ENCODE peak calls at places on chromosomes 3 and 15, in ten cellular contexts. L is uterus, A is transverse colon, J is body of pancreas, K is IMR-90, U is stomach, R is A549, O is testis, T is prostate gland, P is lower leg skin. Y is an unnamed sample.

GRCh38 chr3:170180107-170180951 is 1.2 kb downstream of the PHC3 start:
- DNase-seq in T (no peak), O (no peak), P (no peak), J (no peak), L (no peak), K (peak), R (peak), A (no peak), U (peak), Y (no peak)

GRCh38 chr3:21435871-21436270 is 315.1 kb downstream of the ZNF385D start:
- DNase-seq in R (no peak), T (no peak), O (no peak), P (no peak), J (peak), U (no peak), L (no peak), A (no peak), K (peak), Y (no peak)

GRCh38 chr3:150453353-150453752 is 45.3 kb downstream of the TSC22D2 start:
- DNase-seq in U (no peak), J (no peak), T (no peak), K (no peak), R (no peak), O (no peak), P (no peak), L (no peak), A (no peak), Y (no peak)

GRCh38 chr3:8254489-8254888 is 247.1 kb upstream of the LMCD1 start:
- DNase-seq in O (no peak), U (no peak), K (no peak), J (no peak), R (no peak), A (no peak), L (no peak), P (no peak), T (no peak), Y (no peak)

GRCh38 chr3:174125267-174125844 is 727.8 kb downstream of the NLGN1 start:
- DNase-seq in U (no peak), O (peak), L (no peak), R (no peak), J (no peak), K (peak), T (no peak), P (no peak), A (no peak), Y (no peak)

GRCh38 chr3:8497582-8497981 is 4.0 kb upstream of the LMCD1 start:
- DNase-seq in U (no peak), A (no peak), O (no peak), T (no peak), K (peak), R (no peak), L (no peak), J (no peak), P (no peak), Y (no peak)

GRCh38 chr3:136811701-136812100 is 7.2 kb upstream of the SLC35G2 start:
- DNase-seq in O (no peak), U (no peak), A (no peak), P (no peak), K (no peak), J (no peak), T (no peak), L (no peak), R (no peak), Y (no peak)

GRCh38 chr3:185129051-185129450 is 23.8 kb downstream of the C3orf70 start:
- DNase-seq in U (no peak), K (no peak), J (no peak), R (no peak), L (no peak), O (no peak), P (no peak), T (no peak), A (no peak), Y (no peak)

GRCh38 chr3:31724681-31725080 is 192.0 kb downstream of the STT3B start:
- DNase-seq in O (no peak), U (no peak), A (no peak), P (no peak), T (no peak), L (no peak), R (peak), K (peak), J (no peak), Y (no peak)

GRCh38 chr3:167901087-167901486 is 165.6 kb downstream of the SERPINI1 start:
- DNase-seq in A (no peak), U (no peak), T (no peak), P (no peak), O (no peak), L (no peak), J (no peak), R (no peak), K (no peak), Y (no peak)

GRCh38 chr3:48963591-48963990 is 26.4 kb upstream of the P4HTM start:
- DNase-seq in U (no peak), J (no peak), R (no peak), A (no peak), P (no peak), K (no peak), T (no peak), O (no peak), L (no peak), Y (no peak)

GRCh38 chr3:63877737-63878393 is 14.2 kb downstream of the ATXN7 start:
- DNase-seq in T (no peak), P (no peak), R (no peak), A (no peak), U (no peak), O (no peak), J (no peak), L (no peak), K (peak), Y (no peak)

GRCh38 chr15:98441599-98441998 is 206.7 kb upstream of the IGF1R start:
- DNase-seq in T (no peak), L (no peak), U (no peak), K (no peak), J (no peak), A (no peak), P (no peak), O (no peak), R (no peak), Y (no peak)

GRCh38 chr3:33218446-33219174 is at the start of gene SUSD5:
- DNase-seq in K (peak), L (no peak), T (no peak), U (no peak), A (no peak), P (no peak), R (peak), J (no peak), O (peak), Y (peak)

GRCh38 chr3:11668243-11669232 is 24.8 kb upstream of the VGLL4 start:
- DNase-seq in T (no peak), L (no peak), J (no peak), P (no peak), R (no peak), O (no peak), K (peak), A (no peak), U (no peak), Y (no peak)

GRCh38 chr15:39131605-39132004 is 449.3 kb upstream of the THBS1 start:
- DNase-seq in K (peak), P (no peak), A (no peak), T (no peak), L (no peak), R (no peak), O (no peak), J (no peak), U (no peak), Y (no peak)

GRCh38 chr3:187403768-187404270 is 35.6 kb downstream of the RTP4 start:
- DNase-seq in A (no peak), R (peak), P (peak), J (no peak), U (no peak), T (peak), O (no peak), L (peak), K (peak), Y (no peak)

GRCh38 chr3:138389144-138389601 is 40.8 kb downstream of the MRAS start:
- DNase-seq in L (peak), O (no peak), T (no peak), U (no peak), P (no peak), J (no peak), A (no peak), K (peak), R (no peak), Y (no peak)

GRCh38 chr3:7025581-7026300 is 164.8 kb downstream of the GRM7 start:
- DNase-seq in T (no peak), U (no peak), L (no peak), J (no peak), R (no peak), K (no peak), O (no peak), A (no peak), P (no peak), Y (no peak)

GRCh38 chr3:108662141-108662738 is 72.7 kb downstream of the DZIP3 start:
- DNase-seq in T (peak), K (peak), U (no peak), L (peak), P (no peak), R (peak), O (peak), A (no peak), J (peak), Y (no peak)

GRCh38 chr3:194489736-194490612 is 3.2 kb upstream of the ATP13A3 start:
- DNase-seq in O (no peak), P (no peak), K (peak), U (no peak), J (no peak), T (no peak), A (no peak), R (no peak), L (no peak), Y (no peak)

GRCh38 chr3:122392868-122393844 is 9.2 kb downstream of the FAM162A start:
- DNase-seq in P (no peak), L (no peak), R (peak), O (no peak), J (peak), U (no peak), A (no peak), K (peak), T (no peak), Y (no peak)

GRCh38 chr3:19539488-19540395 is 391.4 kb downstream of the KCNH8 start:
- DNase-seq in J (no peak), P (no peak), U (no peak), L (no peak), A (no peak), K (no peak), R (no peak), O (no peak), T (no peak), Y (no peak)

GRCh38 chr3:182973047-182973446 is 7.3 kb downstream of the DCUN1D1 start:
- DNase-seq in K (peak), A (no peak), J (no peak), L (no peak), P (no peak), R (no peak), T (no peak), U (no peak), O (no peak), Y (no peak)

DNA sequence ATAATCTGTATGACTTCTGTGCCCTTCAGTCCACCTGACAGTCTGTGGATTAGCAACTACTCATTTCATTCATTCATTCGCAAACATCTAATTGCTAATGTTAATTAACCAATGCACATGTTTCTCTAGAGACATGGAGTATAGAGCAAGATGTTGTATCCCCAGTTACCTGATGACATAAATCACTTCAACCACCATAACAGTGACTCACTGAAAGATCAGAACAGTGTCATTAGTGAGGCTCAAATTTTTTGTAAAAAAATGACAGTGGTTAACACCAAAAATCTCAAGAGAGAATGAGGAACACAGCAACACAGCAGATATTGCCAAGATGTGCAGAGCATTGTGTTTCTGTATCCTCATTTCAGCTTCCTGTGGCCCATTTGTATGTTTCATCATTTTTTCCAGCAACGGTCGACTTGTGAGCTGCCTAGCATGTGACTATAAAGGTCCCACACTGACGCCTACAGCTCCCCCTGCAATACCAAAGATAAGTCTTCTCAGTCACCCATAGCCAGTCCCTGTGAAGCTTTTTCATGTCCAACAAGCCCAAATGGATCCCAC is 3.7 kb upstream of the PLD1 start:
- DNase-seq in K (no peak), A (no peak), P (peak), J (no peak), L (no peak), O (no peak), T (no peak), U (no peak), R (no peak), Y (no peak)
- TF ChIP-seq POLR2A in K (no peak), A (no peak), P (no peak), J (no peak), L (no peak), O (no peak), T (no peak), U (no peak), R (no peak), Y (no peak)

GRCh38 chr3:39177708-39178332 is 14.6 kb downstream of the XIRP1 start:
- DNase-seq in R (peak), T (peak), O (peak), J (peak), L (peak), U (peak), P (peak), A (peak), K (peak), Y (peak)
- TF ChIP-seq POLR2A in R (peak), T (peak), O (no peak), J (peak), L (peak), U (no peak), P (no peak), A (peak), K (peak), Y (no peak)

DNA sequence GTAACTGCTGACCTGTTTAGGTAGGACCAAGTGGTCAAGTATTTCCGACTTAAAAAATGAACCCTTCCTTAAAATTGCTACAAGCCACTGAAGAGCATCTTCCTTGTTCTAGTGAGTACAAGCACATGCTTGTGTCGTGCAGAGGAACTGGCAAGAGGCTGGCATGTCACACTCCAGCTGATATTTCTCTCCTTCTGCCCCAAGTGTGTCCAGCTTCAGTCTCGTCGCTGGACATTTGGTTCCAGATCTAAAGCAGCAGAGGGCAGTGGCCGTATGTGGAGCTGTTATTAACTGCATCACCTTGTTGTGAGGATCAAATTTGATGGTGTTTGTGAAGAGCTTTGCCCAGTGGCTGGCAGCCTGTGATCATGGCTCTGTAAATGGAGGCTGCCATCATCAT is 9.9 kb downstream of the RBP2 start:
- DNase-seq in K (no peak), P (no peak), L (no peak), U (no peak), T (no peak), R (no peak), O (no peak), J (no peak), A (no peak), Y (no peak)
- TF ChIP-seq POLR2A in K (no peak), P (no peak), L (no peak), U (no peak), T (no peak), R (no peak), O (no peak), J (no peak), A (no peak), Y (no peak)

GRCh38 chr3:53130179-53131135 is at the start of gene RFT1:
- DNase-seq in J (peak), O (peak), A (peak), U (peak), K (peak), P (peak), R (peak), T (peak), L (peak), Y (peak)
- TF ChIP-seq POLR2A in J (peak), O (no peak), A (peak), U (peak), K (peak), P (no peak), R (peak), T (peak), L (peak), Y (no peak)

GRCh38 chr3:67384790-67385397 is 269.5 kb downstream of the SUCLG2 start:
- DNase-seq in P (no peak), T (no peak), A (no peak), U (peak), J (peak), K (peak), O (peak), R (peak), L (no peak), Y (no peak)

GRCh38 chr3:67386446-67386845 is 268.0 kb downstream of the SUCLG2 start:
- DNase-seq in T (no peak), O (no peak), U (no peak), L (no peak), J (no peak), R (no peak), K (peak), P (no peak), A (no peak), Y (no peak)

GRCh38 chr3:67383379-67383778 is 271.0 kb downstream of the SUCLG2 start:
- DNase-seq in A (no peak), T (no peak), R (no peak), K (no peak), O (no peak), L (no peak), U (no peak), J (no peak), P (no peak), Y (no peak)

GRCh38 chr3:67388738-67389137 is 265.7 kb downstream of the SUCLG2 start:
- DNase-seq in R (no peak), P (no peak), K (no peak), O (no peak), U (no peak), T (no peak), L (no peak), J (no peak), A (no peak), Y (no peak)

DNA sequence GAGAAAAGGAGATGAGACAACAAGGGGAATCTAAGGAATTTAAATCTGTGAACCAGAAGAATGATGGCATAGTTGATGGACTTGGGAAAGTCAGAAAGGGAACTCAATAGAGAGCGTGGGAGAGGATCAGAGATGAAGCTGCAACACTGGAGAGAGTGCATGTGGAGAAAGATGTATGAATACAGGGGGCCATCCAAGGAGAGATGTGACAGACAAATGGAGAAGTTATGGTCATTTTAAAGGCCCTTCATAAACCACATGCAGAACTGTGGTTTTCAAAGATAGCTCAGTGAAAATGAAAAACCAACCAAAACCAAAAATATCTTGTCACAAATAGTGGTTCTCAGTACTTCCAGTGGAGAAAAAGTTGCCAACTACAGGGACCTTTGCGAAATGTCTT is 265.2 kb downstream of the SUCLG2 start:
- DNase-seq in R (no peak), A (no peak), T (no peak), O (no peak), L (no peak), K (no peak), U (no peak), J (no peak), P (no peak), Y (no peak)
- TF ChIP-seq POLR2A in R (no peak), A (no peak), T (no peak), O (no peak), L (no peak), K (no peak), U (no peak), J (no peak), P (no peak), Y (no peak)

Y was measured in heart left ventricle.